ENCODE peak calls at places on chromosome 19, in seven cellular contexts. H is stimulated activated CD4-positive, alpha-beta T cell treated with anti-CD3 and anti-CD28 coated beads, Interleukin-1b, Interleukin-23, amount 100 ng/mL, for 1 hour; E is endothelial cell; K is RKO; X is heart left ventricle; N is HCEC 1CT; V is thoracic aorta. D is an unnamed sample.

GRCh38 chr19:13430790-13431582 is 75.3 kb downstream of the CACNA1A start:
- DNase-seq in H (peak; percentile 2), E (peak; percentile 73), K (peak; percentile 43), X (peak; percentile 24), N (peak; percentile 47), V (no peak), D (peak; percentile 82)

GRCh38 chr19:35992902-35993765 is 1.9 kb upstream of the SDHAF1 start:
- DNase-seq in H (no peak), E (no peak), K (no peak), X (no peak), N (no peak), V (no peak), D (no peak)

GRCh38 chr19:7983286-7983950 is 22.0 kb downstream of the ELAVL1 start:
- DNase-seq in H (no peak), E (no peak), K (no peak), X (no peak), N (no peak), V (no peak), D (no peak)

GRCh38 chr19:7272856-7273578 is 21.2 kb downstream of the INSR start:
- DNase-seq in H (no peak), E (no peak), K (no peak), X (no peak), N (no peak), V (no peak), D (no peak)

GRCh38 chr19:44072543-44073401 is 813 bp downstream of the ZNF284 start:
- DNase-seq in H (no peak), E (no peak), K (peak; percentile 43), X (no peak), N (peak; percentile 10), V (no peak), D (no peak)

GRCh38 chr19:46678110-46678732 is 17.2 kb upstream of the DACT3 start:
- DNase-seq in H (no peak), E (peak; percentile 31), K (no peak), X (no peak), N (no peak), V (no peak), D (peak; percentile 90)

GRCh38 chr19:35307990-35308389 is 16.0 kb downstream of the MAG start:
- DNase-seq in H (no peak), E (no peak), K (no peak), X (no peak), N (no peak), V (no peak), D (no peak)

GRCh38 chr19:2461751-2462634 is 5.2 kb upstream of the LMNB2 start:
- DNase-seq in H (no peak), E (peak; percentile 65), K (no peak), X (peak; percentile 75), N (peak; percentile 65), V (no peak), D (peak; percentile 78)

GRCh38 chr19:10194500-10195198 is at the start of gene DNMT1:
- DNase-seq in H (peak; percentile 97), E (peak; percentile 97), K (peak; percentile 95), X (peak; percentile 96), N (peak; percentile 98), V (peak; percentile 91), D (peak; percentile 97)

GRCh38 chr19:48424694-48425219 is 21.0 kb upstream of the GRWD1 start:
- DNase-seq in H (no peak), E (no peak), K (no peak), X (no peak), N (peak; percentile 52), V (no peak), D (no peak)

GRCh38 chr19:10290876-10291553 is 1.3 kb downstream of the ICAM5 start:
- DNase-seq in H (no peak), E (no peak), K (no peak), X (peak; percentile 75), N (no peak), V (no peak), D (peak; percentile 73)

GRCh38 chr19:35222373-35223005 is 6.0 kb downstream of the FAM187B start:
- DNase-seq in H (no peak), E (no peak), K (no peak), X (no peak), N (no peak), V (no peak), D (no peak)

GRCh38 chr19:16571689-16572331 is 405 bp downstream of the SLC35E1 start:
- DNase-seq in H (no peak), E (peak; percentile 24), K (peak; percentile 52), X (peak; percentile 44), N (no peak), V (no peak), D (peak; percentile 42)

GRCh38 chr19:5037936-5038335 is 69.0 kb downstream of the KDM4B start:
- DNase-seq in H (no peak), E (no peak), K (no peak), X (no peak), N (no peak), V (no peak), D (no peak)

GRCh38 chr19:15177269-15178116 is 23.3 kb downstream of the NOTCH3 start:
- DNase-seq in H (peak; percentile 60), E (peak; percentile 92), K (peak; percentile 74), X (peak; percentile 83), N (peak; percentile 51), V (no peak), D (peak; percentile 92)

GRCh38 chr19:44706506-44707236 is 7.7 kb downstream of the CEACAM16 start:
- DNase-seq in H (no peak), E (no peak), K (no peak), X (no peak), N (no peak), V (no peak), D (no peak)

GRCh38 chr19:6213696-6214585 is 65.8 kb downstream of the MLLT1 start:
- DNase-seq in H (no peak), E (no peak), K (no peak), X (no peak), N (no peak), V (no peak), D (no peak)

GRCh38 chr19:41853768-41854167 is 6.3 kb upstream of the RPS19 start:
- DNase-seq in H (no peak), E (no peak), K (no peak), X (no peak), N (no peak), V (no peak), D (no peak)

GRCh38 chr19:16197188-16197621 is 506 bp upstream of the AP1M1 start:
- DNase-seq in H (no peak), E (no peak), K (peak; percentile 88), X (no peak), N (peak; percentile 96), V (no peak), D (no peak)

GRCh38 chr19:31356587-31357314 is 7.5 kb upstream of the TSHZ3 start:
- DNase-seq in H (no peak), E (peak; percentile 66), K (no peak), X (peak; percentile 50), N (no peak), V (no peak), D (peak; percentile 84)

GRCh38 chr19:38655148-38655824 is 7.8 kb downstream of the ACTN4 start:
- DNase-seq in H (no peak), E (no peak), K (no peak), X (no peak), N (peak; percentile 68), V (no peak), D (no peak)